ENCODE peak calls at places on chromosomes 5 and 9, in eight cellular contexts. E, L, T, V, B, F, R and J are unnamed samples.
A peak's percentile ranks its signal among the peaks of the same experiment; 100 is the strongest.

GRCh38 chr9:105142406-105143092 is 101.9 kb upstream of the SLC44A1 start:
- DNase-seq in E (no peak), T (no peak), F (no peak), L (no peak), R (no peak), V (peak; percentile 56), B (no peak), J (no peak)

GRCh38 chr9:89448381-89448780 is 49.5 kb downstream of the SEMA4D start:
- DNase-seq in T (no peak), F (no peak), L (no peak), B (no peak), E (no peak), V (no peak), R (no peak), J (no peak)

GRCh38 chr5:61651202-61651601 is 319.1 kb downstream of the ZSWIM6 start:
- DNase-seq in R (no peak), F (no peak), B (no peak), E (no peak), T (no peak), L (no peak), V (no peak), J (no peak)

GRCh38 chr5:99243111-99243510 is 314.3 kb upstream of the CHD1 start:
- DNase-seq in R (no peak), E (no peak), L (no peak), V (no peak), B (no peak), F (no peak), T (no peak), J (no peak)

GRCh38 chr5:56763711-56764466 is 51.5 kb upstream of the MAP3K1 start:
- DNase-seq in R (no peak), L (no peak), E (no peak), T (no peak), F (no peak), V (peak; percentile 36), B (no peak), J (peak; percentile 18)

GRCh38 chr9:7376838-7377237 is 422.7 kb downstream of the DMAC1 start:
- DNase-seq in B (no peak), F (no peak), E (no peak), R (no peak), V (peak; percentile 40), L (no peak), T (no peak), J (no peak)

GRCh38 chr9:71822935-71823334 is 54.6 kb upstream of the CEMIP2 start:
- DNase-seq in L (no peak), E (no peak), B (no peak), V (no peak), T (no peak), F (no peak), R (no peak), J (no peak)

GRCh38 chr9:124436320-124436719 is 13.9 kb upstream of the ADGRD2 start:
- DNase-seq in V (no peak), T (no peak), R (no peak), E (no peak), L (no peak), F (no peak), B (no peak), J (no peak)

GRCh38 chr9:33263131-33263935 is 1.2 kb downstream of the BAG1 start:
- DNase-seq in E (no peak), L (no peak), R (peak; percentile 7), T (no peak), B (peak; percentile 12), F (no peak), V (peak; percentile 27), J (no peak)

GRCh38 chr9:22446950-22447606 is 454 bp downstream of the DMRTA1 start:
- DNase-seq in V (peak; percentile 14), T (peak; percentile 69), B (no peak), R (peak; percentile 5), L (peak; percentile 65), F (no peak), E (peak; percentile 72), J (peak; percentile 50)

GRCh38 chr5:111143910-111144309 is 51.8 kb downstream of the WDR36 start:
- DNase-seq in R (no peak), T (no peak), F (no peak), B (no peak), L (peak; percentile 23), V (peak; percentile 92), E (no peak), J (no peak)

GRCh38 chr5:114192108-114192507 is 169.8 kb upstream of the KCNN2 start:
- DNase-seq in R (no peak), E (no peak), T (no peak), B (no peak), V (peak; percentile 2), F (peak; percentile 7), L (no peak), J (no peak)

GRCh38 chr9:114898741-114899140 is 31.6 kb downstream of the TNFSF8 start:
- DNase-seq in T (peak; percentile 48), V (no peak), B (no peak), L (no peak), F (no peak), E (no peak), R (no peak), J (peak; percentile 54)

GRCh38 chr5:122907238-122907637 is 61.8 kb downstream of the SNX24 start:
- DNase-seq in B (no peak), T (no peak), V (peak; percentile 58), F (no peak), L (no peak), R (no peak), E (no peak), J (no peak)

GRCh38 chr9:76365028-76365427 is 29.2 kb downstream of the RFK start:
- DNase-seq in L (peak; percentile 26), V (peak; percentile 40), B (no peak), T (no peak), E (no peak), F (peak; percentile 83), R (no peak), J (no peak)

GRCh38 chr9:110828148-110828730 is 159.6 kb downstream of the MUSK start:
- DNase-seq in B (peak; percentile 51), F (no peak), R (no peak), E (no peak), V (peak; percentile 83), L (no peak), T (no peak), J (no peak)

GRCh38 chr9:87678650-87679355 is 47.1 kb upstream of the CTSL start:
- DNase-seq in L (peak; percentile 86), E (peak; percentile 72), R (peak; percentile 46), F (peak; percentile 38), V (peak; percentile 77), T (peak; percentile 57), B (peak; percentile 32), J (peak; percentile 54)